ENCODE peak calls at places on chromosomes 5 and 9, in five cellular contexts. One of them, this sample, is unnamed.
A peak's percentile ranks its signal among the peaks of the same experiment; 100 is the strongest.

GRCh38 chr9:133428579-133429215 is 6.5 kb downstream of the ADAMTS13 start:
- DNase-seq in PC-3: no peak
- DNase-seq in mucosa of descending colon: no peak
- DNase-seq in IMR-90: no peak
- DNase-seq in K562: peak; percentile 64
- DNase-seq in this sample: no peak

GRCh38 chr5:169352901-169353300 is 52.0 kb upstream of the SLIT3 start:
- DNase-seq in IMR-90: no peak
- DNase-seq in K562: no peak
- DNase-seq in mucosa of descending colon: no peak
- DNase-seq in PC-3: no peak
- DNase-seq in this sample: no peak

GRCh38 chr5:64333891-64334290 is 168.2 kb downstream of the RNF180 start:
- DNase-seq in mucosa of descending colon: no peak
- DNase-seq in PC-3: no peak
- DNase-seq in IMR-90: no peak
- DNase-seq in K562: no peak
- DNase-seq in this sample: no peak

GRCh38 chr5:174922955-174923354 is 198.6 kb downstream of the MSX2 start:
- DNase-seq in K562: peak; percentile 14
- DNase-seq in IMR-90: no peak
- DNase-seq in mucosa of descending colon: no peak
- DNase-seq in PC-3: no peak
- DNase-seq in this sample: no peak

GRCh38 chr5:10630126-10630525 is 66.3 kb downstream of the ANKRD33B start:
- DNase-seq in K562: no peak
- DNase-seq in PC-3: no peak
- DNase-seq in IMR-90: no peak
- DNase-seq in mucosa of descending colon: no peak
- DNase-seq in this sample: no peak

GRCh38 chr5:8473827-8474568 is 605.0 kb downstream of the MTRR start:
- DNase-seq in mucosa of descending colon: no peak
- DNase-seq in K562: peak; percentile 14
- DNase-seq in IMR-90: no peak
- DNase-seq in PC-3: no peak
- DNase-seq in this sample: no peak

GRCh38 chr5:10860645-10861455 is 99.8 kb upstream of the DAP start:
- DNase-seq in mucosa of descending colon: no peak
- DNase-seq in PC-3: peak; percentile 72
- DNase-seq in IMR-90: peak; percentile 84
- DNase-seq in K562: no peak
- DNase-seq in this sample: peak; percentile 57

GRCh38 chr5:145478651-145479050 is 356.5 kb downstream of the PRELID2 start:
- DNase-seq in K562: no peak
- DNase-seq in mucosa of descending colon: no peak
- DNase-seq in PC-3: peak; percentile 41
- DNase-seq in IMR-90: peak; percentile 76
- DNase-seq in this sample: no peak

GRCh38 chr9:7854763-7855162 is 55.2 kb upstream of the DMAC1 start:
- DNase-seq in PC-3: no peak
- DNase-seq in mucosa of descending colon: no peak
- DNase-seq in IMR-90: no peak
- DNase-seq in K562: no peak
- DNase-seq in this sample: no peak

GRCh38 chr5:131460867-131461572 is 174.0 kb downstream of the RAPGEF6 start:
- DNase-seq in IMR-90: peak; percentile 11
- DNase-seq in mucosa of descending colon: no peak
- DNase-seq in K562: peak; percentile 8
- DNase-seq in PC-3: no peak
- DNase-seq in this sample: no peak

GRCh38 chr5:137155621-137156020 is 343.5 kb downstream of the SPOCK1 start:
- DNase-seq in mucosa of descending colon: no peak
- DNase-seq in PC-3: no peak
- DNase-seq in IMR-90: no peak
- DNase-seq in K562: no peak
- DNase-seq in this sample: no peak

GRCh38 chr5:42461507-42461906 is 38.3 kb downstream of the GHR start:
- DNase-seq in K562: no peak
- DNase-seq in mucosa of descending colon: no peak
- DNase-seq in IMR-90: no peak
- DNase-seq in PC-3: no peak
- DNase-seq in this sample: no peak

GRCh38 chr9:125332527-125332926 is 70.9 kb downstream of the GAPVD1 start:
- DNase-seq in IMR-90: no peak
- DNase-seq in PC-3: peak; percentile 4
- DNase-seq in K562: no peak
- DNase-seq in mucosa of descending colon: no peak
- DNase-seq in this sample: no peak

GRCh38 chr5:68456756-68457217 is 241.2 kb downstream of the PIK3R1 start:
- DNase-seq in mucosa of descending colon: no peak
- DNase-seq in IMR-90: peak; percentile 53
- DNase-seq in K562: peak; percentile 87
- DNase-seq in PC-3: peak; percentile 71
- DNase-seq in this sample: no peak

GRCh38 chr5:24444439-24444838 is 200.3 kb downstream of the CDH10 start:
- DNase-seq in K562: no peak
- DNase-seq in PC-3: no peak
- DNase-seq in mucosa of descending colon: no peak
- DNase-seq in IMR-90: no peak
- DNase-seq in this sample: no peak

GRCh38 chr9:75814667-75815066 is 75.8 kb upstream of the PCSK5 start:
- DNase-seq in mucosa of descending colon: no peak
- DNase-seq in PC-3: no peak
- DNase-seq in K562: no peak
- DNase-seq in IMR-90: no peak
- DNase-seq in this sample: no peak

GRCh38 chr5:51908215-51908614 is 525.0 kb downstream of the ISL1 start:
- DNase-seq in IMR-90: no peak
- DNase-seq in K562: no peak
- DNase-seq in PC-3: no peak
- DNase-seq in mucosa of descending colon: no peak
- DNase-seq in this sample: no peak

GRCh38 chr5:83802686-83803085 is 82.0 kb upstream of the HAPLN1 start:
- DNase-seq in PC-3: peak; percentile 3
- DNase-seq in K562: no peak
- DNase-seq in IMR-90: peak; percentile 42
- DNase-seq in mucosa of descending colon: no peak
- DNase-seq in this sample: no peak

GRCh38 chr9:69317081-69317480 is 7.9 kb upstream of the ENTREP1 start:
- DNase-seq in IMR-90: no peak
- DNase-seq in mucosa of descending colon: no peak
- DNase-seq in K562: no peak
- DNase-seq in PC-3: peak; percentile 60
- DNase-seq in this sample: no peak

GRCh38 chr5:141695627-141696180 is 13.7 kb upstream of the ARAP3 start:
- DNase-seq in K562: no peak
- DNase-seq in PC-3: peak; percentile 46
- DNase-seq in mucosa of descending colon: no peak
- DNase-seq in IMR-90: no peak
- DNase-seq in this sample: no peak

GRCh38 chr9:114050646-114051045 is 27.5 kb downstream of the AMBP start:
- DNase-seq in IMR-90: no peak
- DNase-seq in mucosa of descending colon: no peak
- DNase-seq in K562: no peak
- DNase-seq in PC-3: no peak
- DNase-seq in this sample: no peak

GRCh38 chr9:91949946-91950664 is at the start of gene ROR2:
- DNase-seq in mucosa of descending colon: peak; percentile 67
- DNase-seq in K562: peak; percentile 89
- DNase-seq in PC-3: peak; percentile 21
- DNase-seq in IMR-90: peak; percentile 63
- DNase-seq in this sample: no peak

GRCh38 chr9:78713746-78714405 is 417.0 kb downstream of the PSAT1 start:
- DNase-seq in K562: no peak
- DNase-seq in mucosa of descending colon: no peak
- DNase-seq in PC-3: no peak
- DNase-seq in IMR-90: peak; percentile 49
- DNase-seq in this sample: peak; percentile 80

GRCh38 chr9:93238953-93239352 is 55.0 kb downstream of the WNK2 start:
- DNase-seq in PC-3: no peak
- DNase-seq in mucosa of descending colon: no peak
- DNase-seq in K562: no peak
- DNase-seq in IMR-90: no peak
- DNase-seq in this sample: no peak

GRCh38 chr9:133429641-133430161 is 7.5 kb downstream of the ADAMTS13 start:
- DNase-seq in K562: peak; percentile 67
- DNase-seq in IMR-90: peak; percentile 9
- DNase-seq in mucosa of descending colon: no peak
- DNase-seq in PC-3: no peak
- DNase-seq in this sample: no peak

GRCh38 chr5:102226321-102226720 is 69.8 kb downstream of the SLCO4C1 start:
- DNase-seq in IMR-90: no peak
- DNase-seq in PC-3: peak; percentile 25
- DNase-seq in K562: no peak
- DNase-seq in mucosa of descending colon: no peak
- DNase-seq in this sample: no peak

GRCh38 chr5:175697846-175698245 is 40.0 kb downstream of the HRH2 start:
- DNase-seq in IMR-90: no peak
- DNase-seq in mucosa of descending colon: no peak
- DNase-seq in K562: no peak
- DNase-seq in PC-3: no peak
- DNase-seq in this sample: no peak

GRCh38 chr5:147689436-147689835 is 93.1 kb downstream of the JAKMIP2 start:
- DNase-seq in K562: no peak
- DNase-seq in mucosa of descending colon: no peak
- DNase-seq in IMR-90: no peak
- DNase-seq in PC-3: no peak
- DNase-seq in this sample: no peak

GRCh38 chr9:107039546-107039945 is 176.6 kb downstream of the ZNF462 start:
- DNase-seq in mucosa of descending colon: no peak
- DNase-seq in IMR-90: peak; percentile 45
- DNase-seq in K562: no peak
- DNase-seq in PC-3: no peak
- DNase-seq in this sample: no peak

GRCh38 chr9:37200572-37201005 is 80.2 kb downstream of the ZCCHC7 start:
- DNase-seq in IMR-90: peak; percentile 70
- DNase-seq in K562: peak; percentile 71
- DNase-seq in mucosa of descending colon: no peak
- DNase-seq in PC-3: peak; percentile 44
- DNase-seq in this sample: no peak

GRCh38 chr9:123438821-123439220 is 82.8 kb downstream of the CRB2 start:
- DNase-seq in IMR-90: peak; percentile 13
- DNase-seq in K562: no peak
- DNase-seq in mucosa of descending colon: no peak
- DNase-seq in PC-3: no peak
- DNase-seq in this sample: no peak

GRCh38 chr9:123761905-123762605 is 167.9 kb downstream of the DENND1A start:
- DNase-seq in PC-3: no peak
- DNase-seq in IMR-90: no peak
- DNase-seq in K562: no peak
- DNase-seq in mucosa of descending colon: no peak
- DNase-seq in this sample: no peak

GRCh38 chr5:53151713-53152458 is 42.3 kb upstream of the MOCS2 start:
- DNase-seq in IMR-90: peak; percentile 93
- DNase-seq in PC-3: peak; percentile 37
- DNase-seq in K562: no peak
- DNase-seq in mucosa of descending colon: no peak
- DNase-seq in this sample: peak; percentile 52

GRCh38 chr5:43638556-43638955 is 35.6 kb downstream of the NNT start:
- DNase-seq in K562: no peak
- DNase-seq in mucosa of descending colon: no peak
- DNase-seq in IMR-90: peak; percentile 43
- DNase-seq in PC-3: no peak
- DNase-seq in this sample: no peak
- H3K36me3 ChIP-seq in K562: peaks cover 19% of the 10 kb centered on the region
- H3K36me3 ChIP-seq in mucosa of descending colon: no peaks in the 10 kb centered on the region
- H3K36me3 ChIP-seq in IMR-90: peaks cover 5% of the 10 kb centered on the region
- H3K36me3 ChIP-seq in PC-3: no peaks in the 10 kb centered on the region
- H3K36me3 ChIP-seq in this sample: no peaks in the 10 kb centered on the region

DNA sequence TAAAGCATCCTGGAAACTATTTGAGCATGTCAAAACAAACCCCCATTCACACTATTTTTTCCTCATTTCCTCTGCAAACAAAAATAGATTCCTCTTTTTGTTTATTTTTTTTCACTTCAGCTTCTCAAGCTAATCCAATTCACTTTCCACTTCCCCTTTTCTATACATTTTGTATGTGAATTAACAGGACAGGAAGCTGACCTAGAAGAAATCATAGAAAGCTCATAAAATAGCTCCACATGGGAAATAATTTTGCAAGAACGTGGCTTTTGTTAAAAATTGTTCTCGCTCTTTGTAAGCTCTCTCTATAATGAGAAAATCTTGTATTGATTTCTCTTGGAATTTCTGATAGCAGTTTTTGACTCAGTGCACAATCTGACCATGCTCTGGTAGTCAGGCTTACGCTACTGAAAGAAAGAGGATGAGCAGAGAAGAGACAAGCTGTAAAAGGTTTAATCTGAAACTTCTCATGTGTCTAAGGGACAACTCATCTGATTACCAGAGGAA is 215.8 kb downstream of the ADAMTS12 start:
- DNase-seq in mucosa of descending colon: no peak
- DNase-seq in K562: no peak
- DNase-seq in IMR-90: no peak
- DNase-seq in PC-3: no peak
- DNase-seq in this sample: no peak
- H3K4me3 ChIP-seq in mucosa of descending colon: no peak overlapping the region
- H3K4me3 ChIP-seq in K562: no peak overlapping the region
- H3K4me3 ChIP-seq in IMR-90: no peak overlapping the region
- H3K4me3 ChIP-seq in PC-3: no peak overlapping the region
- H3K4me3 ChIP-seq in this sample: no peak overlapping the region

GRCh38 chr9:131477367-131477766 is 25.4 kb upstream of the POMT1 start:
- DNase-seq in K562: no peak
- DNase-seq in IMR-90: no peak
- DNase-seq in PC-3: no peak
- DNase-seq in mucosa of descending colon: no peak
- DNase-seq in this sample: no peak
- H3K36me3 ChIP-seq in K562: peaks cover 95% of the 10 kb centered on the region
- H3K36me3 ChIP-seq in IMR-90: peaks cover 86% of the 10 kb centered on the region
- H3K36me3 ChIP-seq in PC-3: peaks cover 34% of the 10 kb centered on the region
- H3K36me3 ChIP-seq in mucosa of descending colon: peaks cover 18% of the 10 kb centered on the region
- H3K36me3 ChIP-seq in this sample: peaks cover 52% of the 10 kb centered on the region

DNA sequence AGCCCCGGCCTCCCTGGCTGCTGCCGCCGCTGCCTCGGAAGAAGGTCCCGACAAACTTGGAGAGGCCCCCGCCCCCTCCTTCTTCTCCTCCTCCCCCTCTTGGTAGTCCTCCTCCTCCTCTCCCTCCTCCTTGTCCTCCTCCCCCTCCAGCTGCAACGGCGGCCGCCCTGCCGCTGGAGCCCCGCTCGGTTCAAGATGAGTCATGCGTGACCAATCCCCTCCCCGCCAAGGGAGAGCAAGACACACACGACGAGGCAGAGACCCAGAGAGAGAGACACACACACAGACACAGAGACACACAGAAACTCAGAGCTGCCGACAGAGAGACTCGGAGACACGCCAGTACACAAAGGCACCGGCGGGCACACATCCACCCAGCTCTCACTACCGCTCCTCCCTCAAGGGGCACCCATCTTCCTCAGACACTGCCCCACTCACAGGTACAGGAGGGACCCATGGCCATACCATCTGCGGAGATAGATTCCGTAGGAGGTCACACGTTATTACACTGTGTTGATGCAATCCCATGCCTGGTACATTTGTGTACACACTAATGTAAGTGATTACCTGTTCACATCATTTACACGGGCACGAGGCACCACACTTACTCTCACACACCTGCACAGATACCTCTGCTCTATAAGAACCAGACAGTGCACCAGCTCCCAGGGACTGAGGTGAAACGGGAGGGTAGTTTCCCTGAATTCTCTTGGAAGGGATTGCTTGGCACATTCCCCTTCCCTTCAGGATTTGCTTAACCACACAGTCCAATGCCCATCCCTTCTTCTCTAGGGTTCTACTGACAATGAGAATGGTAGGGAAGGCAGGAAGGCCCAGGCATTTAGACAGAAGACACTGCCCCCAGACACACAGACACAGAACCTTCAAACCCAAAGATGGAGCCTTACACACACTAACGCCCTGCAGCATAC is at the start of gene LHX6:
- DNase-seq in mucosa of descending colon: no peak
- DNase-seq in K562: peak; percentile 74
- DNase-seq in PC-3: peak; percentile 38
- DNase-seq in IMR-90: peak; percentile 47
- DNase-seq in this sample: no peak
- H3K4me3 ChIP-seq in mucosa of descending colon: no peak within 1 kb of the TSS
- H3K4me3 ChIP-seq in K562: peak within 1 kb of the TSS; percentile 49
- H3K4me3 ChIP-seq in PC-3: peak within 1 kb of the TSS; percentile 73
- H3K4me3 ChIP-seq in IMR-90: no peak within 1 kb of the TSS
- H3K4me3 ChIP-seq in this sample: peak within 1 kb of the TSS; percentile 8